ENCODE peak calls at places on chromosomes 3 and 15, in eight cellular contexts. Y is esophagus muscularis mucosa, D is suprapubic skin, Z is endothelial cell of umbilical vein, M is stomach, C is upper lobe of left lung, T is heart left ventricle, Q is HCT116. N is an unnamed sample.

GRCh38 chr3:138914870-138915502 is 32.0 kb downstream of the FOXL2 start:
- DNase-seq in Y (no peak), D (no peak), Z (peak; percentile 88), M (no peak), C (no peak), T (no peak), Q (no peak), N (no peak)

GRCh38 chr15:48602358-48603122 is 43.0 kb downstream of the FBN1 start:
- DNase-seq in Y (no peak), D (no peak), Z (peak; percentile 91), M (no peak), C (no peak), T (no peak), Q (no peak), N (no peak)

GRCh38 chr3:146160964-146161724 is at the start of gene PLOD2:
- DNase-seq in Y (no peak), D (peak; percentile 75), Z (peak; percentile 90), M (peak; percentile 84), C (peak; percentile 95), T (peak; percentile 90), Q (peak; percentile 35), N (peak; percentile 25)

GRCh38 chr3:102129774-102130608 is 280.7 kb downstream of the NFKBIZ start:
- DNase-seq in Y (no peak), D (no peak), Z (peak; percentile 88), M (no peak), C (no peak), T (peak; percentile 39), Q (peak; percentile 7), N (no peak)

GRCh38 chr15:75172168-75172841 is 29.4 kb upstream of the C15orf39 start:
- DNase-seq in Y (no peak), D (no peak), Z (no peak), M (no peak), C (no peak), T (no peak), Q (no peak), N (no peak)

GRCh38 chr3:80405618-80406017 is 637.8 kb upstream of the ROBO1 start:
- DNase-seq in Y (no peak), D (no peak), Z (no peak), M (no peak), C (no peak), T (no peak), Q (no peak), N (no peak)

GRCh38 chr15:55164284-55164683 is 32.5 kb downstream of the RSL24D1 start:
- DNase-seq in Y (no peak), D (no peak), Z (no peak), M (no peak), C (no peak), T (no peak), Q (no peak), N (no peak)

GRCh38 chr15:57432141-57432701 is 55.9 kb downstream of the CGNL1 start:
- DNase-seq in Y (no peak), D (no peak), Z (peak; percentile 75), M (peak; percentile 53), C (no peak), T (no peak), Q (no peak), N (no peak)

GRCh38 chr3:123338620-123339061 is 110.2 kb downstream of the ADCY5 start:
- DNase-seq in Y (no peak), D (peak; percentile 38), Z (no peak), M (no peak), C (no peak), T (peak; percentile 73), Q (no peak), N (no peak)

GRCh38 chr3:123876858-123877257 is 7.3 kb downstream of the MYLK start:
- DNase-seq in Y (no peak), D (no peak), Z (no peak), M (no peak), C (no peak), T (no peak), Q (no peak), N (no peak)

GRCh38 chr3:141783632-141784031 is 20.4 kb downstream of the GRK7 start:
- DNase-seq in Y (no peak), D (no peak), Z (no peak), M (no peak), C (no peak), T (no peak), Q (no peak), N (no peak)

GRCh38 chr15:40050788-40051615 is 12.0 kb upstream of the SRP14 start:
- DNase-seq in Y (peak; percentile 89), D (no peak), Z (no peak), M (no peak), C (no peak), T (no peak), Q (no peak), N (no peak)

GRCh38 chr15:60591491-60592385 is 112.8 kb upstream of the ICE2 start:
- DNase-seq in Y (no peak), D (peak; percentile 79), Z (peak; percentile 53), M (peak; percentile 34), C (peak; percentile 92), T (peak; percentile 57), Q (no peak), N (peak; percentile 18)

GRCh38 chr3:192902481-192903023 is 15.1 kb downstream of the MB21D2 start:
- DNase-seq in Y (no peak), D (no peak), Z (no peak), M (peak; percentile 45), C (no peak), T (no peak), Q (no peak), N (no peak)

GRCh38 chr15:31255732-31256384 is 70.8 kb upstream of the KLF13 start:
- DNase-seq in Y (no peak), D (no peak), Z (no peak), M (no peak), C (no peak), T (no peak), Q (no peak), N (no peak)

GRCh38 chr15:48710952-48711495 is 65.5 kb upstream of the FBN1 start:
- DNase-seq in Y (no peak), D (no peak), Z (no peak), M (no peak), C (no peak), T (no peak), Q (no peak), N (no peak)

GRCh38 chr3:17129550-17129949 is 244.8 kb downstream of the PLCL2 start:
- DNase-seq in Y (no peak), D (no peak), Z (no peak), M (no peak), C (no peak), T (no peak), Q (no peak), N (no peak)

GRCh38 chr3:126629999-126630398 is 24.9 kb downstream of the TXNRD3 start:
- DNase-seq in Y (no peak), D (no peak), Z (no peak), M (no peak), C (no peak), T (no peak), Q (no peak), N (no peak)

GRCh38 chr3:151918253-151919029 is 45.0 kb downstream of the SUCNR1 start:
- DNase-seq in Y (no peak), D (no peak), Z (peak; percentile 72), M (no peak), C (no peak), T (no peak), Q (peak; percentile 50), N (no peak)

GRCh38 chr3:14203521-14204079 is 25.0 kb downstream of the LSM3 start:
- DNase-seq in Y (no peak), D (peak; percentile 74), Z (peak; percentile 72), M (peak; percentile 65), C (no peak), T (peak; percentile 58), Q (peak; percentile 40), N (peak; percentile 28)

GRCh38 chr3:158649791-158650190 is 5.5 kb downstream of the GFM1 start:
- DNase-seq in Y (no peak), D (no peak), Z (peak; percentile 93), M (no peak), C (no peak), T (no peak), Q (no peak), N (no peak)
- H3K36me3 ChIP-seq in Y (peaks cover 27% of the 10 kb centered on the region), D (peaks cover 34% of the 10 kb centered on the region), Z (peaks cover 21% of the 10 kb centered on the region), M (peaks cover 76% of the 10 kb centered on the region), C (peaks cover 3% of the 10 kb centered on the region), T (peaks cover 5% of the 10 kb centered on the region), Q (peaks cover 30% of the 10 kb centered on the region), N (no peaks in the 10 kb centered on the region)

DNA sequence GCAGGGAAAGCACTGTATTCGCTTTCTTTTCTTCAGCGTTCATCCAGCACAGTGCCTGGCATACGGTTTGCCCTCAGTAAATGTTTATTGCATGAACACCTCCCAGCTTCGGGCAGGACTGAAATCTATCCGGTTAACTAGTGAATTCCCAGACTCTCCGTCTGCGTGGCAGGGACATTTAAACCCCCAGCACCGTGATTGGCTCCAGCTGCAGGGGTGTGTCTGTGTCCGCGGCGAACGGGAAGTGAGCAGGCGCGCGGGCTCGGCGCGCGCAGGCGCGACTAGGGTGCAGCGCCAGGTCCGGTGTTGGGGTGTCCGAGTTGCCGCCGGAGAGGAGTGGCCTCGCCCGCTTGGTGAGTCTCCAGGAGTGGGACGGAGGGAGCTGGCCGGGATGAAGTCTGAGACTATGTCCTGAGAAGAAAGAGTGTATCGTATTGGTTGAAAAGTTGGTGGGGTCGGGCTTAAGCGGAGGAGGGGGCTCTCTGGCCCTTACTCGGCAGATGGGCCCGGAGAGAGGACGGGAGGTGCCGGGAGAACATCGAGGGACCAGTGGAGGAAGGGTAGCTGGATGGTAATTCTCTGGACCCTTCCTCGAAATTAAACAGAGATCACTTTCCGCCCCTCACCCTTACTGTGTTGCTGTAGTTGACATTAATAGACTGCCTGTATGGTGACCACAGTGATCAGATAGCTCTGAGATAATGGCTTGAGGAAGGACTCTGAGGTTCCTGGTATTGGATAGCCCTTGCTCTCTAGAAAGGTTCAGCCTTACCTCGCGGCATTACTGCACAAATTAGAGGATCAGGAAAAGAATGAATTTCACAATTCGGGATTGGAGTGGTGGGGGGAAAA is at the start of gene SNAP23:
- DNase-seq in Y (peak; percentile 98), D (peak; percentile 96), Z (peak; percentile 98), M (peak; percentile 96), C (peak; percentile 98), T (peak; percentile 95), Q (peak; percentile 64), N (peak; percentile 86)
- TF ChIP-seq POLR2A in Y (peak; percentile 81), D (no peak), Z (peak; percentile 59), M (peak; percentile 95), C (peak; percentile 91), T (peak; percentile 17), Q (peak; percentile 42), N (peak; percentile 97)

DNA sequence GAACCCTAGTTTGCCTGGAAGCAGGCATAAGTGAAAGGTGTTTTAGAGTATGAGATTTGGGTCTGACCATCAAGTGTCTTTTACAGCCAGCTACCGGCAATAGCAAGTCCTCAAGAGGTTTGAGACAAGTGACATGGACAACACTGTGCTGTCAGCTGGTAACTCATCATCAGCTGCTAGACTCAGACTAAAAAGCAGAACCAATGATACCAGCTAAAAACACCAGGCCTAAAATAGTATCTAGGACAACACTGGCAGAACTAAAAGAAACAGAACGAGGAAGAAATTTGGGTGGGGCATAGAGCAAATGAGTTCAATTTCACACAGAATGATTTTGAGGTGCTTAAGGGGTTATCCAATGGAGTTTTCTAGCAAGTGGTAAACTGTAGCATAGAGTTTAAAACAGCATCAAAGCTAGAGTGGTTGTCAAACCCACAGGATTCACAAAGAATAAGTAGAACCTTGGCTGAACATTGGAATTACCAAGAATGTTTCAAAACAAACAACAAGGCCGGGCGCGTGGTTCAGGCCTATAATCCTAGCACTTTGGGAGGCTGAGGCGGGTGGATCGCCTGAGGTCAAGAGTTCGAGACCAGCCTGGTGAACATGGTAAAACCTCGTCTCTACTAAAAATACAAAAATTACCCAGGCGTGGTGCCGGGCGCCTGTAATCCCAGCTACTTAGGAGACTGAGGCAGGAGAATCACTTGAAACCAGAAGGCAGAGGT is 3.9 kb downstream of the CIAO2A start:
- DNase-seq in Y (no peak), D (no peak), Z (no peak), M (no peak), C (no peak), T (no peak), Q (no peak), N (no peak)
- H3K36me3 ChIP-seq in Y (no peaks in the 10 kb centered on the region), D (peaks cover 36% of the 10 kb centered on the region), Z (peaks cover 4% of the 10 kb centered on the region), M (peaks cover 53% of the 10 kb centered on the region), C (no peaks in the 10 kb centered on the region), T (peaks cover 8% of the 10 kb centered on the region), Q (peaks cover 8% of the 10 kb centered on the region), N (no peaks in the 10 kb centered on the region)

GRCh38 chr3:45994661-45995369 is 809 bp downstream of the FYCO1 start:
- DNase-seq in Y (no peak), D (no peak), Z (no peak), M (no peak), C (no peak), T (no peak), Q (no peak), N (no peak)
- TF ChIP-seq POLR2A in Y (no peak), D (no peak), Z (no peak), M (no peak), C (no peak), T (no peak), Q (no peak), N (no peak)

N was measured in tibial nerve.